ENCODE peak calls at places on chromosome 6, in six cellular contexts. P is A673; W is substantia nigra; Z is CD4-positive, alpha-beta memory T cell; E is foreskin keratinocyte; J is heart right ventricle. M is an unnamed sample.

GRCh38 chr6:115362234-115362633 is 698.5 kb downstream of the FRK start:
- DNase-seq in P (no peak), J (no peak), W (no peak), Z (no peak), E (no peak), M (no peak)

GRCh38 chr6:142566628-142567396 is 265.0 kb downstream of the ADGRG6 start:
- DNase-seq in P (peak), W (no peak), E (peak), J (peak), Z (peak), M (peak)

GRCh38 chr6:23002044-23002619 is 432.8 kb downstream of the HDGFL1 start:
- DNase-seq in W (no peak), E (no peak), Z (no peak), P (no peak), J (no peak), M (no peak)

GRCh38 chr6:33686981-33687975 is 24.2 kb downstream of the UQCC2 start:
- DNase-seq in Z (peak), W (no peak), E (no peak), J (no peak), P (no peak), M (no peak)

GRCh38 chr6:168834188-168834587 is 393.2 kb downstream of the SMOC2 start:
- DNase-seq in W (no peak), J (no peak), Z (no peak), P (no peak), E (no peak), M (no peak)

GRCh38 chr6:84252140-84252539 is 24.7 kb upstream of the CEP162 start:
- DNase-seq in W (no peak), Z (no peak), P (no peak), E (no peak), J (no peak), M (no peak)

GRCh38 chr6:134196568-134197301 is 121.2 kb downstream of the SGK1 start:
- DNase-seq in P (no peak), E (no peak), W (no peak), J (no peak), Z (no peak), M (no peak)

GRCh38 chr6:158312672-158313397 is 570 bp downstream of the TULP4 start:
- DNase-seq in E (no peak), W (no peak), P (peak), J (no peak), Z (no peak), M (no peak)

GRCh38 chr6:107698146-107698545 is 126.0 kb downstream of the SCML4 start:
- DNase-seq in Z (no peak), P (no peak), E (no peak), W (no peak), J (no peak), M (no peak)

GRCh38 chr6:68876792-68877493 is 241.9 kb downstream of the ADGRB3 start:
- DNase-seq in W (no peak), E (peak), J (no peak), P (peak), Z (no peak), M (peak)

GRCh38 chr6:133553652-133554051 is 312.5 kb downstream of the EYA4 start:
- DNase-seq in P (peak), W (no peak), E (peak), Z (no peak), J (peak), M (peak)

GRCh38 chr6:1865585-1865984 is 255.9 kb downstream of the FOXC1 start:
- DNase-seq in E (no peak), W (peak), P (no peak), Z (no peak), J (no peak), M (no peak)

GRCh38 chr6:37473364-37474095 is 26.2 kb downstream of the CCDC167 start:
- DNase-seq in Z (no peak), P (no peak), J (peak), W (no peak), E (peak), M (peak)

GRCh38 chr6:139996253-139996834 is 621.9 kb upstream of the CITED2 start:
- DNase-seq in Z (no peak), J (no peak), W (no peak), E (no peak), P (peak), M (no peak)

GRCh38 chr6:5115168-5115567 is 30.0 kb downstream of the PPP1R3G start:
- DNase-seq in W (no peak), Z (no peak), J (no peak), E (no peak), P (peak), M (no peak)

GRCh38 chr6:24009319-24009718 is 116.7 kb upstream of the NRSN1 start:
- DNase-seq in E (no peak), Z (no peak), J (no peak), P (no peak), W (no peak), M (no peak)

GRCh38 chr6:139586273-139586672 is 211.8 kb upstream of the CITED2 start:
- DNase-seq in J (no peak), P (no peak), E (no peak), W (no peak), Z (no peak), M (no peak)

GRCh38 chr6:97361286-97361685 is 78.3 kb upstream of the MMS22L start:
- DNase-seq in Z (no peak), P (peak), J (no peak), E (peak), W (no peak), M (no peak)

GRCh38 chr6:148602136-148602535 is 144.7 kb upstream of the UST start:
- DNase-seq in E (no peak), W (no peak), J (no peak), Z (no peak), P (no peak), M (no peak)

GRCh38 chr6:51464956-51465355 is 622.5 kb downstream of the PKHD1 start:
- DNase-seq in E (no peak), P (no peak), W (no peak), J (no peak), Z (no peak), M (no peak)

GRCh38 chr6:149230729-149231434 is 86.6 kb upstream of the TAB2 start:
- DNase-seq in Z (no peak), P (no peak), E (no peak), W (no peak), J (no peak), M (no peak)

GRCh38 chr6:92538926-92539325 is 880.4 kb downstream of the EPHA7 start:
- DNase-seq in J (no peak), W (no peak), Z (no peak), P (no peak), E (peak), M (peak)

GRCh38 chr6:47028835-47029360 is 13.2 kb downstream of the ADGRF1 start:
- DNase-seq in E (no peak), J (no peak), Z (no peak), W (no peak), P (no peak), M (no peak)

GRCh38 chr6:25054469-25054868 is 118.7 kb upstream of the RIPOR2 start:
- DNase-seq in P (peak), W (no peak), E (peak), Z (no peak), J (no peak), M (peak)

GRCh38 chr6:38755207-38755606 is 40.1 kb downstream of the DNAH8 start:
- DNase-seq in E (peak), Z (no peak), P (no peak), J (no peak), W (no peak), M (peak)

GRCh38 chr6:137982418-137983189 is 115.5 kb downstream of the TNFAIP3 start:
- DNase-seq in P (no peak), Z (peak), E (no peak), W (no peak), J (no peak), M (no peak)

GRCh38 chr6:1390071-1390804 is 862 bp downstream of the FOXF2 start:
- DNase-seq in P (peak), J (no peak), W (no peak), Z (no peak), E (peak), M (no peak)

GRCh38 chr6:122063761-122064160 is 335.7 kb upstream of the HSF2 start:
- DNase-seq in P (no peak), Z (no peak), W (no peak), J (no peak), E (no peak), M (no peak)

GRCh38 chr6:24642061-24642460 is 3.9 kb downstream of the KIAA0319 start:
- DNase-seq in Z (no peak), W (no peak), P (no peak), J (no peak), E (no peak), M (no peak)

GRCh38 chr6:74768120-74768519 is 437.7 kb downstream of the COL12A1 start:
- DNase-seq in W (no peak), Z (no peak), P (no peak), E (no peak), J (no peak), M (no peak)

GRCh38 chr6:125791820-125792165 is 1.0 kb downstream of the NCOA7 start:
- DNase-seq in J (no peak), Z (no peak), W (no peak), P (no peak), E (no peak), M (no peak)

GRCh38 chr6:130810307-130811030 is 16.7 kb upstream of the SMLR1 start:
- DNase-seq in Z (no peak), P (no peak), W (no peak), J (no peak), E (peak), M (no peak)

GRCh38 chr6:151445482-151445881 is 6.4 kb downstream of the RMND1 start:
- DNase-seq in Z (no peak), J (no peak), W (no peak), E (peak), P (no peak), M (no peak)
- H3K27ac ChIP-seq in Z (no peak), J (peak), W (no peak), E (no peak), P (peak), M (no peak)

GRCh38 chr6:41682497-41682961 is 44.3 kb downstream of the MDFI start:
- DNase-seq in E (no peak), W (no peak), J (peak), P (no peak), Z (no peak), M (no peak)
- H3K27ac ChIP-seq in E (no peak), W (peak), J (peak), P (no peak), Z (no peak), M (peak)

GRCh38 chr6:13417431-13417830 is 70.0 kb downstream of the GFOD1 start:
- DNase-seq in E (no peak), W (no peak), J (no peak), P (no peak), Z (no peak), M (no peak)
- H3K27ac ChIP-seq in E (no peak), W (no peak), J (peak), P (no peak), Z (no peak), M (no peak)

GRCh38 chr6:117266267-117266797 is 974 bp downstream of the VGLL2 start:
- DNase-seq in P (no peak), Z (no peak), E (no peak), J (no peak), W (no peak), M (no peak)

GRCh38 chr6:117266948-117267347 is 1.6 kb downstream of the VGLL2 start:
- DNase-seq in Z (no peak), W (no peak), J (no peak), E (no peak), P (no peak), M (no peak)

GRCh38 chr6:117263353-117263927 is 1.9 kb upstream of the VGLL2 start:
- DNase-seq in E (no peak), J (no peak), P (no peak), W (no peak), Z (no peak), M (no peak)

GRCh38 chr6:117264487-117265424 is 602 bp upstream of the VGLL2 start:
- DNase-seq in E (peak), Z (no peak), J (no peak), P (peak), W (no peak), M (no peak)

DNA sequence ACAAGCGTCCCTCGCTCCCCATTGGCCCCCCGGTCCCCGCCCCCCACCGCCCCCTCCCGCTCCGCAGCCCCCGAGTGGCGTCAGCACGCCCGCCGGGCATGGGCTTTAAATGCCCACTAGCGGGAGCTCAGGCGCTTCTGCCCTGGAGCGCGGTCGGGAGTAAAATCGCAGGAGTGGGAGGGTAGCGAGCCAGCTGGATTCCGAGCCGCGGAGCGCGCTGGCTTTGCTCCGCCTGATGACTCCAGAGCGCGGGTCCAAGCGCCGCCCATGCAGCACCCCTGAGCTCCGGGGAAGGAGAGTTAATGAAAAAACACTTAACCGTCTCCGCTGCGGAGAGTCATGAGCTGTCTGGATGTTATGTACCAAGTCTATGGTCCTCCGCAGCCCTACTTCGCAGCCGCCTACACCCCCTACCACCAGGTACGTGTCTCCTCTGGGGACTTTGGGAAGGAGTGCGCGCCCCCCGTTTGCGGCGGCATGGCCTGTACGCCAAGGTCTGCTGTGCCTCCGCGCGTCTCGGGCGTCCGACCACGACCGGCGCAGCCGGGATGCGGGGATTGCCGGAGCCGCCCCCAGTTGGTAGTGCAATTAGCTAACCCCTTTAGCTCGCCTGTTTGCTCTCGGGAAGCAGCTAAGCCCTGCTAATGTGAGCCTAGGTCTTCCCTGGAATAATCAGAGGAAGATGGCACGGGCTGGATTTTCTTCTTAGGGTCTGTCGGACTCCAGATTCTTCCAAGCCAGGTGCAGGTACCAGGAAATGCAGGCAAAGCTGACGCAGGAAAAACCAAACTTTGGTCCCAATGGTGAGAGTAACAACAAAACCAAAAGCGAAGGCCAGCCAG is at the start of gene VGLL2:
- DNase-seq in P (peak), W (no peak), J (no peak), Z (no peak), E (peak), M (no peak)
- H3K27ac ChIP-seq in P (no peak), W (no peak), J (no peak), Z (no peak), E (no peak), M (no peak)

GRCh38 chr6:3406928-3407809 is 49.7 kb downstream of the SLC22A23 start:
- DNase-seq in W (no peak), Z (no peak), P (no peak), J (no peak), E (no peak), M (no peak)

GRCh38 chr6:3409699-3410384 is 47.0 kb downstream of the SLC22A23 start:
- DNase-seq in W (no peak), J (no peak), P (no peak), E (no peak), Z (no peak), M (no peak)

GRCh38 chr6:3406362-3406809 is 50.5 kb downstream of the SLC22A23 start:
- DNase-seq in P (no peak), E (no peak), Z (no peak), J (no peak), W (no peak), M (no peak)

GRCh38 chr6:3408665-3409064 is 48.2 kb downstream of the SLC22A23 start:
- DNase-seq in E (no peak), J (no peak), Z (no peak), P (no peak), W (no peak), M (no peak)

GRCh38 chr6:3407840-3408239 is 49.0 kb downstream of the SLC22A23 start:
- DNase-seq in Z (no peak), P (no peak), E (no peak), J (no peak), W (no peak), M (no peak)
- H3K27ac ChIP-seq in Z (no peak), P (no peak), E (no peak), J (no peak), W (no peak), M (no peak)